ENCODE peak calls at places on chromosomes 6 and 20, in eight cellular contexts. One of them, this sample, is unnamed.

GRCh38 chr20:13865825-13866351 is 81.1 kb downstream of the NDUFAF5 start:
- DNase-seq in K562: no peak
- DNase-seq in SK-N-SH: no peak
- DNase-seq in PC-9: no peak
- DNase-seq in astrocyte of the spinal cord: no peak
- DNase-seq in endothelial cell: no peak
- DNase-seq in colonic mucosa: peak
- DNase-seq in neural progenitor cell: no peak
- DNase-seq in this sample: no peak

GRCh38 chr6:33430334-33430733 is 10.5 kb downstream of the SYNGAP1 start:
- DNase-seq in astrocyte of the spinal cord: no peak
- DNase-seq in endothelial cell: no peak
- DNase-seq in neural progenitor cell: no peak
- DNase-seq in K562: no peak
- DNase-seq in PC-9: no peak
- DNase-seq in colonic mucosa: no peak
- DNase-seq in SK-N-SH: no peak
- DNase-seq in this sample: no peak

GRCh38 chr6:51147756-51148155 is 329.1 kb downstream of the TFAP2B start:
- DNase-seq in neural progenitor cell: no peak
- DNase-seq in astrocyte of the spinal cord: no peak
- DNase-seq in endothelial cell: no peak
- DNase-seq in K562: no peak
- DNase-seq in SK-N-SH: no peak
- DNase-seq in PC-9: no peak
- DNase-seq in colonic mucosa: no peak
- DNase-seq in this sample: no peak

GRCh38 chr20:37075932-37076685 is 19.7 kb downstream of the RBL1 start:
- DNase-seq in colonic mucosa: no peak
- DNase-seq in PC-9: no peak
- DNase-seq in neural progenitor cell: no peak
- DNase-seq in endothelial cell: no peak
- DNase-seq in K562: no peak
- DNase-seq in SK-N-SH: no peak
- DNase-seq in astrocyte of the spinal cord: no peak
- DNase-seq in this sample: no peak

GRCh38 chr20:4087923-4088322 is 72.6 kb upstream of the RNF24 start:
- DNase-seq in SK-N-SH: no peak
- DNase-seq in colonic mucosa: no peak
- DNase-seq in K562: no peak
- DNase-seq in endothelial cell: no peak
- DNase-seq in astrocyte of the spinal cord: no peak
- DNase-seq in neural progenitor cell: no peak
- DNase-seq in PC-9: no peak
- DNase-seq in this sample: no peak

GRCh38 chr6:112946051-112946450 is 598.9 kb downstream of the RFPL4B start:
- DNase-seq in PC-9: no peak
- DNase-seq in astrocyte of the spinal cord: peak
- DNase-seq in colonic mucosa: no peak
- DNase-seq in SK-N-SH: no peak
- DNase-seq in endothelial cell: no peak
- DNase-seq in neural progenitor cell: no peak
- DNase-seq in K562: no peak
- DNase-seq in this sample: no peak

GRCh38 chr20:51379601-51380341 is 162.7 kb downstream of the NFATC2 start:
- DNase-seq in SK-N-SH: no peak
- DNase-seq in K562: peak
- DNase-seq in colonic mucosa: no peak
- DNase-seq in astrocyte of the spinal cord: no peak
- DNase-seq in endothelial cell: no peak
- DNase-seq in neural progenitor cell: no peak
- DNase-seq in PC-9: no peak
- DNase-seq in this sample: no peak

GRCh38 chr20:33663161-33664084 is 1.3 kb downstream of the C20orf144 start:
- DNase-seq in astrocyte of the spinal cord: peak
- DNase-seq in neural progenitor cell: peak
- DNase-seq in K562: peak
- DNase-seq in colonic mucosa: peak
- DNase-seq in endothelial cell: peak
- DNase-seq in SK-N-SH: peak
- DNase-seq in PC-9: peak
- DNase-seq in this sample: peak

GRCh38 chr20:62850333-62850974 is 11.2 kb downstream of the TCFL5 start:
- DNase-seq in SK-N-SH: no peak
- DNase-seq in endothelial cell: no peak
- DNase-seq in K562: no peak
- DNase-seq in astrocyte of the spinal cord: no peak
- DNase-seq in neural progenitor cell: no peak
- DNase-seq in PC-9: no peak
- DNase-seq in colonic mucosa: no peak
- DNase-seq in this sample: no peak

GRCh38 chr6:44056392-44057237 is 70.6 kb downstream of the MRPL14 start:
- DNase-seq in PC-9: no peak
- DNase-seq in SK-N-SH: peak
- DNase-seq in colonic mucosa: peak
- DNase-seq in K562: no peak
- DNase-seq in neural progenitor cell: no peak
- DNase-seq in endothelial cell: no peak
- DNase-seq in astrocyte of the spinal cord: peak
- DNase-seq in this sample: no peak

GRCh38 chr6:31663961-31664789 is 622 bp downstream of the GPANK1 start:
- DNase-seq in PC-9: no peak
- DNase-seq in K562: peak
- DNase-seq in SK-N-SH: no peak
- DNase-seq in neural progenitor cell: no peak
- DNase-seq in endothelial cell: no peak
- DNase-seq in colonic mucosa: no peak
- DNase-seq in astrocyte of the spinal cord: peak
- DNase-seq in this sample: peak

GRCh38 chr6:168217880-168218537 is 101.6 kb downstream of the DACT2 start:
- DNase-seq in K562: no peak
- DNase-seq in colonic mucosa: no peak
- DNase-seq in endothelial cell: no peak
- DNase-seq in neural progenitor cell: no peak
- DNase-seq in SK-N-SH: no peak
- DNase-seq in astrocyte of the spinal cord: no peak
- DNase-seq in PC-9: no peak
- DNase-seq in this sample: no peak

GRCh38 chr6:37860226-37860839 is 40.8 kb downstream of the ZFAND3 start:
- DNase-seq in SK-N-SH: peak
- DNase-seq in endothelial cell: peak
- DNase-seq in PC-9: peak
- DNase-seq in K562: no peak
- DNase-seq in astrocyte of the spinal cord: peak
- DNase-seq in colonic mucosa: peak
- DNase-seq in neural progenitor cell: peak
- DNase-seq in this sample: no peak

GRCh38 chr6:89643411-89643810 is 4.9 kb upstream of the LYRM2 start:
- DNase-seq in colonic mucosa: no peak
- DNase-seq in endothelial cell: no peak
- DNase-seq in SK-N-SH: no peak
- DNase-seq in neural progenitor cell: peak
- DNase-seq in PC-9: no peak
- DNase-seq in K562: no peak
- DNase-seq in astrocyte of the spinal cord: no peak
- DNase-seq in this sample: no peak

GRCh38 chr6:89640804-89641203 is 2.3 kb upstream of the LYRM2 start:
- DNase-seq in K562: no peak
- DNase-seq in PC-9: no peak
- DNase-seq in astrocyte of the spinal cord: peak
- DNase-seq in neural progenitor cell: no peak
- DNase-seq in colonic mucosa: no peak
- DNase-seq in endothelial cell: no peak
- DNase-seq in SK-N-SH: no peak
- DNase-seq in this sample: no peak

GRCh38 chr6:89637960-89638319 is 607 bp downstream of the LYRM2 start:
- DNase-seq in endothelial cell: no peak
- DNase-seq in astrocyte of the spinal cord: no peak
- DNase-seq in SK-N-SH: no peak
- DNase-seq in K562: no peak
- DNase-seq in colonic mucosa: peak
- DNase-seq in PC-9: no peak
- DNase-seq in neural progenitor cell: no peak
- DNase-seq in this sample: no peak

DNA sequence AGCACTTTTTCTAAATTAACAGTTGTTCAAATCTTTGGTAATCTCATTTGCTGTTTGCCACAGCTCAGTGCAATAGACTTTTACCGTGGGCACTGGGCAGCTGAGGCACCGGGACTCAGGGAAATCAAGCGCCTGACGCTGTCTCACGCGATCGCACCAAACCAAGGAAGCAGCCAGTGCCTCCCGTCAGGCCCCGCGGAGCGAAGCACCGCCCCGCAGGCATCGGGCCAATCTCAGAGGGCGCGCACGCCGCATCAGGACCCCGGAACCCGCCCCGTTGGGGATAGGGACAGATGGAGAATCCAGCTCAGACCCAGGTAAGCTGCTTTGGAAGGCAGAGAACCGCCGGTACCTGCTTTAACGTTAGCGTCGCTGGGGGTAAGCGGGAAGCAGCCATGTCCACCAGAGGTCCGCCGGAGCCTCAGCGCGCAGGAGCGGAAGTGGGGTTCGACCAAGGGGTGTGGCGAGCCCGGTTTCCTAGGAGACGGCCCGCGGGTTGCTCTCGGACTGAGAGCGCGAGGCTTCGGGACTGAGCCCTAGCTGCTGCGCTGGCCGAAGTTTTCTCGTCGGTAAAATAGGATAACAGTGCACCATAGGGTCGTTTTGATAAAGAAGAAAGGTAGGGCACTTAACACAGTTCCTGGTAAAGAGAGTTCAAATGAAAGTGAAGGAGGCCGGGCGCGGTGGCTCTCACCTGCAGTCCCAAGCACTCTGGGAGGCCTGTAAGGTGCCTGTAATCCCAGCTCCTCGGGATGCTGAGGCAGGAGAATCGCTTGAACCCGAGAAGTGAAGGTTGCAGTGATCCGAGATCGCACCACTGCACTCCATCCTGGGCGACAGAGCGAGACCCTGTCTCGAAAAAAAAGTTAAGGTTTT is at the start of gene LYRM2:
- DNase-seq in SK-N-SH: peak
- DNase-seq in colonic mucosa: peak
- DNase-seq in astrocyte of the spinal cord: peak
- DNase-seq in endothelial cell: peak
- DNase-seq in K562: peak
- DNase-seq in neural progenitor cell: peak
- DNase-seq in PC-9: peak
- DNase-seq in this sample: peak
- TF ChIP-seq CTCF in SK-N-SH: no peak
- TF ChIP-seq CTCF in colonic mucosa: no peak
- TF ChIP-seq CTCF in astrocyte of the spinal cord: peak
- TF ChIP-seq CTCF in endothelial cell: no peak
- TF ChIP-seq CTCF in K562: no peak
- TF ChIP-seq CTCF in neural progenitor cell: peak
- TF ChIP-seq CTCF in PC-9: no peak
- TF ChIP-seq CTCF in this sample: no peak

DNA sequence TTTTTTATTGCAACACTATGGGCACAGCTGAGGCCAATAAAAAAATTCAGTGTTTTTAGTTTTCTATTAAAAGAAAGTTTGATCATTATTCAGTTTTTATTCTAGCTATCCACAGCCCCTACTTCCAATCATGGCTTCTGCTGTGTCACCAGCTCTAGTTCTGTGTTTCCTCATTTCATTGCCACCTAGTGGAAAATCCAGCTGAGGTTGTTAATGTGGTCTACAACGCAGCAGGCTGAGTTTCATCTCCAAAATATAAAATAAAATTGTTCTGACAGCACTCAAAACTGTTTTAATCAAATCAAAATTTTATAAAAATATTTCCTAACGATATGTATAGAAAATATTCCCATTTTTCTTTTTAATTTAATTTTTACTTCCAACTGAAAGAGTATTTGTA is 13.6 kb downstream of the COL9A1 start:
- DNase-seq in colonic mucosa: no peak
- DNase-seq in SK-N-SH: peak
- DNase-seq in endothelial cell: no peak
- DNase-seq in neural progenitor cell: peak
- DNase-seq in PC-9: no peak
- DNase-seq in K562: no peak
- DNase-seq in astrocyte of the spinal cord: no peak
- DNase-seq in this sample: no peak
- TF ChIP-seq CTCF in colonic mucosa: no peak
- TF ChIP-seq CTCF in SK-N-SH: peak
- TF ChIP-seq CTCF in endothelial cell: no peak
- TF ChIP-seq CTCF in neural progenitor cell: peak
- TF ChIP-seq CTCF in PC-9: peak
- TF ChIP-seq CTCF in K562: peak
- TF ChIP-seq CTCF in astrocyte of the spinal cord: peak
- TF ChIP-seq CTCF in this sample: peak

DNA sequence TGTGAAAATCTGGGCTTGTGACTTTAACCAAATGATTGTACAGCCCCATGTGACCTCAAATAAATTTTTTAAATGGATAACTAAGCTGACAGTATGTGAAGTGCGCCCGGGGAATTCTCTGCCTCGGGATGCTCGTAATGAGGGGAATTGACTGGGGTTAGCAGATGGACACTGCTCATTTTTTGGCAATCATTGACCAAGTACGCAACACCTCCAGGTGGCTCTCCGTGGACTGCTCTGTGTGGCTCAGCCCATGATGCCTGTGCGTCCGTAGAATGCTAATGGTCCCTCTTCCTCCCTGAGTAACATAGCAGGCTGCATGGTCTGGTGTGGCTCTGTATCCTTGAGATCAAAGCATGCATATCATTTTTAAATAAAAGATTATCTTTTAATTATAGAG is 42.4 kb downstream of the FARS2 start:
- DNase-seq in colonic mucosa: no peak
- DNase-seq in PC-9: no peak
- DNase-seq in SK-N-SH: no peak
- DNase-seq in neural progenitor cell: no peak
- DNase-seq in astrocyte of the spinal cord: no peak
- DNase-seq in endothelial cell: no peak
- DNase-seq in K562: no peak
- DNase-seq in this sample: peak
- TF ChIP-seq CTCF in colonic mucosa: no peak
- TF ChIP-seq CTCF in PC-9: no peak
- TF ChIP-seq CTCF in SK-N-SH: no peak
- TF ChIP-seq CTCF in neural progenitor cell: no peak
- TF ChIP-seq CTCF in astrocyte of the spinal cord: no peak
- TF ChIP-seq CTCF in endothelial cell: no peak
- TF ChIP-seq CTCF in K562: no peak
- TF ChIP-seq CTCF in this sample: no peak

GRCh38 chr6:48641544-48641943 is 530.5 kb upstream of the PTCHD4 start:
- DNase-seq in colonic mucosa: no peak
- DNase-seq in endothelial cell: no peak
- DNase-seq in SK-N-SH: no peak
- DNase-seq in K562: no peak
- DNase-seq in astrocyte of the spinal cord: peak
- DNase-seq in neural progenitor cell: no peak
- DNase-seq in PC-9: no peak
- DNase-seq in this sample: no peak
- TF ChIP-seq CTCF in colonic mucosa: no peak
- TF ChIP-seq CTCF in endothelial cell: no peak
- TF ChIP-seq CTCF in SK-N-SH: no peak
- TF ChIP-seq CTCF in K562: no peak
- TF ChIP-seq CTCF in astrocyte of the spinal cord: no peak
- TF ChIP-seq CTCF in neural progenitor cell: no peak
- TF ChIP-seq CTCF in PC-9: no peak
- TF ChIP-seq CTCF in this sample: no peak